ENCODE peak calls at places on chromosomes 5 and 9, in six cellular contexts. E, W, L, C, R and I are unnamed samples.

GRCh38 chr9:19116391-19116790 is 10.9 kb downstream of the PLIN2 start:
- DNase-seq in C (no peak), R (no peak), E (no peak), W (peak; percentile 64), L (no peak), I (no peak)

GRCh38 chr5:158851488-158851887 is 248.2 kb downstream of the EBF1 start:
- DNase-seq in W (no peak), R (no peak), C (no peak), L (no peak), E (no peak), I (no peak)

GRCh38 chr5:177339107-177339638 is 12.3 kb downstream of the LMAN2 start:
- DNase-seq in W (no peak), E (no peak), R (no peak), C (no peak), L (no peak), I (no peak)

GRCh38 chr5:172364773-172365172 is 81.2 kb upstream of the UBTD2 start:
- DNase-seq in W (no peak), E (no peak), C (no peak), L (no peak), R (no peak), I (no peak)

GRCh38 chr5:32225445-32225844 is 51.3 kb upstream of the GOLPH3 start:
- DNase-seq in L (no peak), C (peak; percentile 90), R (no peak), W (peak; percentile 67), E (no peak), I (no peak)

GRCh38 chr9:110089681-110090370 is 118.1 kb downstream of the C9orf152 start:
- DNase-seq in R (no peak), W (peak; percentile 26), E (peak; percentile 45), C (no peak), L (no peak), I (no peak)

GRCh38 chr9:32524558-32525461 is 1.2 kb downstream of the RIGI start:
- DNase-seq in E (peak; percentile 86), W (no peak), C (no peak), R (no peak), L (peak; percentile 19), I (no peak)

GRCh38 chr5:88092938-88093635 is 175.6 kb downstream of the TMEM161B start:
- DNase-seq in W (no peak), E (no peak), R (no peak), L (no peak), C (no peak), I (no peak)

GRCh38 chr9:76691761-76692313 is 72.4 kb upstream of the PCA3 start:
- DNase-seq in E (no peak), C (no peak), L (no peak), R (peak; percentile 23), W (no peak), I (peak; percentile 31)

GRCh38 chr5:168891175-168891812 is 312.1 kb upstream of the PANK3 start:
- DNase-seq in E (no peak), R (no peak), W (no peak), L (no peak), C (no peak), I (no peak)

GRCh38 chr5:944621-944927 is 51.9 kb downstream of the TRIP13 start:
- DNase-seq in R (no peak), W (no peak), L (no peak), E (no peak), C (no peak), I (no peak)
- H3K27me3 ChIP-seq in R (peaks cover 5% of the 10 kb centered on the region), W (peaks cover 64% of the 10 kb centered on the region), L (peaks cover 8% of the 10 kb centered on the region), E (no peaks in the 10 kb centered on the region), C (no peaks in the 10 kb centered on the region), I (no peaks in the 10 kb centered on the region)

DNA sequence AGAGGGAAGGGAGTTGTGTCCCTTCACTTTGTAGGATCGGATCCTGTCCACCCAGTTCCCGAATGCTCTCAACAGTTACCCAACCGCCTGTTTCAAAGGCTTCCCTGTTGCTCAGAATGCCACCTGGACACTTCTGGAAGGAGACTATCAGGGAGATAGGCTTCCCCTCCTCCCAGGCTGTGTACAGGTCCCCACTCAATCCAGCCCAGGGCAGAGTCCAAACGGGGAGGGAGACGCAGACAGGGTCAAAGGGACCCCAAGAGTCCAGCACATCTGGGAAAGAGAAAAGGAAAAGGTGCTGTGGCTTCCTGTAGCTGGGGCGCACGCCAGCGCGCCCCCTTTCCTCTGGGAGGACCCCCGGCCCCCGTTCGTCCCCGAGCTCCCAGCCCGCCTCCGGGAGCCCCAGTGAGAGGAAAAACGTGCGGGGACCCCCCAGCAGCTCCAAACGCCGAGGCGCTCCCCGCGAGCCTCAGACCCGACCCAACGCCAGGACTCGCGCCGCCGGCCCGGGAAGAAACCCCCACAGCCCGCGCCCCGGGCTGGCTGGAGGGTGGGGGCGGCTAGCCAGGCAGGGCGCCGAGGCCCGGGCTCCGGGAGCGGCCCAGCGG is 640 bp downstream of the SURF4 start:
- DNase-seq in L (peak; percentile 18), C (no peak), E (peak; percentile 61), W (peak; percentile 46), R (peak; percentile 41), I (peak; percentile 47)
- TF ChIP-seq CTCF in L (no peak), C (no peak), E (no peak), W (peak; percentile 20), R (no peak), I (peak; percentile 44)

GRCh38 chr9:135136991-135137390 is 49.5 kb downstream of the OLFM1 start:
- DNase-seq in L (no peak), R (no peak), E (no peak), C (no peak), W (no peak), I (no peak)

GRCh38 chr9:135139366-135139965 is 52.0 kb downstream of the OLFM1 start:
- DNase-seq in L (no peak), C (no peak), E (no peak), R (no peak), W (no peak), I (no peak)

GRCh38 chr9:135136481-135136880 is 49.0 kb downstream of the OLFM1 start:
- DNase-seq in L (no peak), C (no peak), E (no peak), W (no peak), R (no peak), I (peak; percentile 76)

GRCh38 chr9:135137398-135137832 is 49.9 kb downstream of the OLFM1 start:
- DNase-seq in R (peak; percentile 58), L (no peak), C (no peak), E (peak; percentile 43), W (no peak), I (peak; percentile 86)

GRCh38 chr9:135138078-135138855 is 50.8 kb downstream of the OLFM1 start:
- DNase-seq in E (no peak), C (no peak), W (no peak), R (no peak), L (no peak), I (no peak)
- H3K27me3 ChIP-seq in E (no peaks in the 10 kb centered on the region), C (peaks cover 15% of the 10 kb centered on the region), W (no peaks in the 10 kb centered on the region), R (no peaks in the 10 kb centered on the region), L (no peaks in the 10 kb centered on the region), I (no peaks in the 10 kb centered on the region)

GRCh38 chr9:12554636-12555035 is 138.5 kb upstream of the TYRP1 start:
- DNase-seq in W (peak; percentile 1), C (no peak), R (no peak), L (no peak), E (peak; percentile 51), I (peak; percentile 46)
- TF ChIP-seq CTCF in W (peak; percentile 14), C (no peak), R (peak; percentile 31), L (no peak), E (peak; percentile 44), I (peak; percentile 60)

DNA sequence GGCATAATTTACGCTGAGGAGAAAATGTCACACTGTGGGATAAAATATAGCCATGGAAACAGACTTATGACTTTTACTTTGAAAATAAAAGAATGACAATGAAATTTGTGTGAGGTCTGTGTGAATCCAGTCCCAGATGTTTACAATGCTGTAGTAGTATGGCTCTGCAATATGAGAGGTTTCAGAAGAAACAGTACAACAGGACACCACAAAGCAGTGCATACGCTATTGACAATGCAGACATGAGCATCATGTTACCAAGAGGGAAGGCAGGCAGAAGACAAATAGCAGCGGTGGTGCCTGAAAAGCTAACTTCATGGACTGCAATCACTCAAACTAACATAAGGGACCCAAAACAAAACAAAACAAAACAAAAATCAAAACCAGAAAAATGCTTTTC is 1.8 kb downstream of the FGF10 start:
- DNase-seq in L (no peak), R (peak; percentile 44), C (no peak), E (peak; percentile 14), W (no peak), I (no peak)
- H3K27me3 ChIP-seq in L (peaks cover 10% of the 10 kb centered on the region), R (no peaks in the 10 kb centered on the region), C (no peaks in the 10 kb centered on the region), E (no peaks in the 10 kb centered on the region), W (peaks cover 17% of the 10 kb centered on the region), I (peaks cover 85% of the 10 kb centered on the region)

DNA sequence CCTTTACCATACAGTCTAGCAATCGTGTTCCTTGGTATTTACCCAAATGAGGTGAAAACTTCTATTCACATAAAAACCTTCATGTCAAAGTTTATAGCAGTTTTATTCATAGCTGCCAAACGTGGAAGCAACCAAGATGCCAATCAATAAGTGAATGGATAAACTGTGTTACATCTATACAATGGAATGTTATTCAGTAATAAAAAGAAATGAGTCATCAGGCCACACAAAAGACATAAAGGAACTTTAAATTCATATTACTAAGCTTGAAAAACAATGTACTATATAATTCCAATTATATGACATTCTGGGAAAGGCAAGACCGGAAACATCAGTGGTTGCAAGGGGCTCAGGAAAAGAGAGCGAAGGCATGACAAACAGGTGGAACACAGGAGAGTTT is 679.9 kb downstream of the ISL1 start:
- DNase-seq in W (no peak), E (no peak), C (no peak), L (no peak), R (no peak), I (no peak)
- TF ChIP-seq CTCF in W (no peak), E (no peak), C (no peak), L (no peak), R (no peak), I (no peak)

GRCh38 chr5:150522504-150523464 is 14.9 kb downstream of the NDST1 start:
- DNase-seq in L (no peak), W (no peak), E (peak; percentile 52), R (no peak), C (no peak), I (no peak)

GRCh38 chr5:150521939-150522503 is 14.1 kb downstream of the NDST1 start:
- DNase-seq in W (no peak), C (no peak), E (no peak), L (no peak), R (no peak), I (no peak)

GRCh38 chr5:150525781-150526180 is 17.9 kb downstream of the NDST1 start:
- DNase-seq in E (no peak), W (no peak), C (no peak), L (no peak), R (no peak), I (no peak)

GRCh38 chr5:150525163-150525562 is 17.2 kb downstream of the NDST1 start:
- DNase-seq in L (no peak), W (no peak), R (no peak), C (no peak), E (no peak), I (no peak)

DNA sequence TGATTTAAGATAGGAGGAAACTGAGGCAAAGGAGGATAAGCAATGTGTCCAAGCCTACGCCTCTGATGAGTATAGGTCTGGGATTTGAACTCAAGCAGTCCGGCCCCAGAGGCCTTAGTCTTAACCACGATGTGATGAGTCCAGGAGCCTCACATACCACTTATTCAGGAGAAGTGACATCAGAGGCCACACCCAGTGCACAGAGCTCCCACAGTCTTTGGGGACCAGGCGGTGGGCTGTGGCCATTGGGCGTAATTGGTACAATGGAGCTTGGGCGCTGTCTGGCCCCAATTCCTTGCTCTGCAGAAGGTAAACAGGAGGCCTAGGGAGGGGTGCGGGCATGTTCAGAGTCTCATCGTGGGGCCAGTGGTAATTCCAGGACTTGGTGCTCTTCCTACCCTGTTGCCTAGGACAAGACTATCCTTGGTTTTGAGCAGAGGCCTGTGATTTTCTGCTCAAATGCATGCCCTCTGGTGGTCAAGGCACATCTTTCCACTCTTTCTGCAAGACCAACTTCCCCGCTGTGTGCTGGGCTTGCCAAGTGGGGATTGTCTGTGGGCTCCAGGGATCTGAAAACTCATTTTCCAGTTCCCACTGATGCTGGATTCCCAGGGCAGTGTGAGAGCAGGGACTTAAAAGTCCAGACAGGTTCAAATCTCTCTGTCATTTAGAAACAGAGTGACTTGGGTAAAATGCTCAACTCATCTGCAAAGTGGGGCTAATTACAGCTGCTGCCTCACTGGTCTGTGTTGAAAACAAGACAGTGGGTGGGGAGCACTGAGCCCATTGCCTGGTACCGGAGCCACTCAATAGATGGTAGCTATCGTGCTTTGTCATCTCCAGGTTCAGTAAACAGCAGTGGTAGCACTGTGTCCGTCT is 15.8 kb downstream of the NDST1 start:
- DNase-seq in R (peak; percentile 62), E (peak; percentile 55), L (no peak), C (no peak), W (peak; percentile 81), I (peak; percentile 66)
- H3K27me3 ChIP-seq in R (no peaks in the 10 kb centered on the region), E (no peaks in the 10 kb centered on the region), L (no peaks in the 10 kb centered on the region), C (no peaks in the 10 kb centered on the region), W (no peaks in the 10 kb centered on the region), I (no peaks in the 10 kb centered on the region)